ENCODE peak calls at places on chromosomes 3 and 15, in five cellular contexts. One of them, this sample, is unnamed.

GRCh38 chr3:39907981-39908380 is 98.6 kb downstream of the MYRIP start:
- DNase-seq in hippocampal formation: no peak
- DNase-seq in KBM-7: no peak
- DNase-seq in cardiac fibroblast: peak
- DNase-seq in iPS-NIHi11: no peak
- DNase-seq in this sample: peak

GRCh38 chr15:31387101-31387482 is 60.5 kb downstream of the KLF13 start:
- DNase-seq in KBM-7: no peak
- DNase-seq in cardiac fibroblast: no peak
- DNase-seq in hippocampal formation: no peak
- DNase-seq in iPS-NIHi11: no peak
- DNase-seq in this sample: no peak

GRCh38 chr3:194132465-194133358 is 3.2 kb upstream of the HES1 start:
- DNase-seq in KBM-7: no peak
- DNase-seq in iPS-NIHi11: no peak
- DNase-seq in cardiac fibroblast: no peak
- DNase-seq in hippocampal formation: no peak
- DNase-seq in this sample: no peak

GRCh38 chr3:197302696-197303341 is 4.4 kb upstream of the DLG1 start:
- DNase-seq in cardiac fibroblast: peak
- DNase-seq in hippocampal formation: no peak
- DNase-seq in iPS-NIHi11: no peak
- DNase-seq in KBM-7: peak
- DNase-seq in this sample: no peak

GRCh38 chr3:67357610-67358458 is 296.6 kb downstream of the SUCLG2 start:
- DNase-seq in cardiac fibroblast: peak
- DNase-seq in iPS-NIHi11: peak
- DNase-seq in KBM-7: peak
- DNase-seq in hippocampal formation: no peak
- DNase-seq in this sample: peak

GRCh38 chr15:99492716-99493115 is 73.1 kb upstream of the MEF2A start:
- DNase-seq in cardiac fibroblast: no peak
- DNase-seq in KBM-7: no peak
- DNase-seq in iPS-NIHi11: no peak
- DNase-seq in hippocampal formation: no peak
- DNase-seq in this sample: no peak

GRCh38 chr3:108110965-108111364 is 20.1 kb upstream of the CD47 start:
- DNase-seq in iPS-NIHi11: no peak
- DNase-seq in cardiac fibroblast: no peak
- DNase-seq in hippocampal formation: no peak
- DNase-seq in KBM-7: no peak
- DNase-seq in this sample: no peak

GRCh38 chr3:175149675-175150074 is 290.5 kb downstream of the NAALADL2 start:
- DNase-seq in hippocampal formation: no peak
- DNase-seq in cardiac fibroblast: no peak
- DNase-seq in iPS-NIHi11: no peak
- DNase-seq in KBM-7: no peak
- DNase-seq in this sample: peak

GRCh38 chr3:14425574-14426304 is 23.3 kb downstream of the SLC6A6 start:
- DNase-seq in cardiac fibroblast: no peak
- DNase-seq in KBM-7: peak
- DNase-seq in iPS-NIHi11: no peak
- DNase-seq in hippocampal formation: no peak
- DNase-seq in this sample: no peak

GRCh38 chr3:141659821-141660597 is 78.1 kb upstream of the RNF7 start:
- DNase-seq in hippocampal formation: no peak
- DNase-seq in KBM-7: no peak
- DNase-seq in iPS-NIHi11: peak
- DNase-seq in cardiac fibroblast: peak
- DNase-seq in this sample: no peak

GRCh38 chr3:65883614-65884013 is 155.1 kb downstream of the MAGI1 start:
- DNase-seq in KBM-7: no peak
- DNase-seq in cardiac fibroblast: peak
- DNase-seq in hippocampal formation: no peak
- DNase-seq in iPS-NIHi11: no peak
- DNase-seq in this sample: no peak

GRCh38 chr3:16432714-16433113 is 80.8 kb downstream of the RFTN1 start:
- DNase-seq in hippocampal formation: no peak
- DNase-seq in KBM-7: no peak
- DNase-seq in cardiac fibroblast: no peak
- DNase-seq in iPS-NIHi11: no peak
- DNase-seq in this sample: no peak

GRCh38 chr15:92839696-92840095 is 60.4 kb upstream of the CHD2 start:
- DNase-seq in cardiac fibroblast: no peak
- DNase-seq in iPS-NIHi11: no peak
- DNase-seq in KBM-7: no peak
- DNase-seq in hippocampal formation: no peak
- DNase-seq in this sample: no peak

GRCh38 chr15:53218996-53219580 is 429.0 kb upstream of the ONECUT1 start:
- DNase-seq in iPS-NIHi11: no peak
- DNase-seq in hippocampal formation: no peak
- DNase-seq in cardiac fibroblast: no peak
- DNase-seq in KBM-7: no peak
- DNase-seq in this sample: no peak

GRCh38 chr15:40105517-40106202 is 3.0 kb downstream of the BMF start:
- DNase-seq in cardiac fibroblast: no peak
- DNase-seq in iPS-NIHi11: no peak
- DNase-seq in hippocampal formation: no peak
- DNase-seq in KBM-7: no peak
- DNase-seq in this sample: no peak

GRCh38 chr15:100780208-100780800 is 99.3 kb upstream of the ALDH1A3 start:
- DNase-seq in KBM-7: no peak
- DNase-seq in cardiac fibroblast: no peak
- DNase-seq in hippocampal formation: no peak
- DNase-seq in iPS-NIHi11: no peak
- DNase-seq in this sample: no peak

GRCh38 chr15:48865387-48866079 is 12.4 kb upstream of the EID1 start:
- DNase-seq in KBM-7: no peak
- DNase-seq in iPS-NIHi11: no peak
- DNase-seq in hippocampal formation: no peak
- DNase-seq in cardiac fibroblast: peak
- DNase-seq in this sample: no peak